ENCODE peak calls at places on chromosomes 12 and 14, in six cellular contexts. U is DND-41, Q is fibroblast of lung, R is brain microvascular endothelial cell, L is lower lobe of right lung, H is stomach. I is an unnamed sample.
A peak's percentile ranks its signal among the peaks of the same experiment; 100 is the strongest.

GRCh38 chr14:71070169-71070568 is 162.9 kb downstream of the PCNX1 start:
- DNase-seq in U (no peak), Q (no peak), R (no peak), L (no peak), H (no peak), I (no peak)

GRCh38 chr12:118332511-118332910 is 40.2 kb downstream of the TAOK3 start:
- DNase-seq in U (no peak), Q (peak; percentile 63), R (no peak), L (no peak), H (no peak), I (no peak)

GRCh38 chr12:2488131-2488530 is 306.6 kb upstream of the FKBP4 start:
- DNase-seq in U (no peak), Q (no peak), R (no peak), L (no peak), H (no peak), I (no peak)

GRCh38 chr12:70258605-70259403 is 15.6 kb downstream of the CNOT2 start:
- DNase-seq in U (no peak), Q (no peak), R (no peak), L (no peak), H (no peak), I (no peak)

GRCh38 chr12:6180300-6181051 is 19.7 kb upstream of the CD9 start:
- DNase-seq in U (no peak), Q (peak; percentile 90), R (peak; percentile 63), L (peak; percentile 75), H (peak; percentile 57), I (no peak)

GRCh38 chr14:65565948-65566347 is 153.4 kb downstream of the FUT8 start:
- DNase-seq in U (no peak), Q (peak; percentile 33), R (no peak), L (no peak), H (no peak), I (no peak)

GRCh38 chr14:104546591-104547309 is 32.8 kb upstream of the C14orf180 start:
- DNase-seq in U (no peak), Q (no peak), R (no peak), L (no peak), H (no peak), I (no peak)

GRCh38 chr12:52650520-52651081 is 1.4 kb downstream of the KRT2 start:
- DNase-seq in U (no peak), Q (no peak), R (no peak), L (no peak), H (no peak), I (peak; percentile 9)

GRCh38 chr12:31702047-31702446 is 26.8 kb downstream of the AMN1 start:
- DNase-seq in U (no peak), Q (peak; percentile 3), R (no peak), L (no peak), H (no peak), I (no peak)

GRCh38 chr14:105123266-105123665 is 45.3 kb downstream of the JAG2 start:
- DNase-seq in U (no peak), Q (no peak), R (no peak), L (no peak), H (no peak), I (no peak)

GRCh38 chr14:100018482-100018881 is 46.7 kb upstream of the EVL start:
- DNase-seq in U (no peak), Q (peak; percentile 71), R (no peak), L (no peak), H (no peak), I (no peak)

GRCh38 chr12:104736307-104736706 is 221.8 kb downstream of the SLC41A2 start:
- DNase-seq in U (no peak), Q (peak; percentile 75), R (peak; percentile 67), L (no peak), H (no peak), I (no peak)

GRCh38 chr12:94973202-94973601 is 30.3 kb downstream of the NDUFA12 start:
- DNase-seq in U (no peak), Q (peak; percentile 18), R (no peak), L (no peak), H (no peak), I (no peak)

GRCh38 chr14:22422238-22422637 is 166.8 kb downstream of the DAD1 start:
- DNase-seq in U (no peak), Q (no peak), R (no peak), L (no peak), H (no peak), I (peak; percentile 38)

GRCh38 chr12:116939734-116940133 is 29.0 kb downstream of the FBXW8 start:
- DNase-seq in U (no peak), Q (no peak), R (no peak), L (no peak), H (no peak), I (no peak)

GRCh38 chr12:111314949-111315539 is 53.9 kb downstream of the PHETA1 start:
- DNase-seq in U (no peak), Q (no peak), R (no peak), L (no peak), H (no peak), I (no peak)

GRCh38 chr12:19597304-19598066 is 158.2 kb downstream of the AEBP2 start:
- DNase-seq in U (no peak), Q (no peak), R (no peak), L (no peak), H (no peak), I (no peak)

GRCh38 chr14:36177489-36177888 is 967 bp upstream of the PTCSC3 start:
- DNase-seq in U (no peak), Q (no peak), R (no peak), L (no peak), H (no peak), I (no peak)

GRCh38 chr14:71582705-71583104 is 349.5 kb upstream of the RGS6 start:
- DNase-seq in U (no peak), Q (peak; percentile 54), R (peak; percentile 58), L (no peak), H (no peak), I (no peak)

GRCh38 chr12:45727994-45728624 is 1.4 kb upstream of the ARID2 start:
- DNase-seq in U (no peak), Q (no peak), R (no peak), L (no peak), H (no peak), I (no peak)

GRCh38 chr14:103093856-103094405 is 594 bp upstream of the EXOC3L4 start:
- DNase-seq in U (no peak), Q (no peak), R (no peak), L (no peak), H (no peak), I (no peak)

GRCh38 chr14:103095210-103095778 is 769 bp downstream of the EXOC3L4 start:
- DNase-seq in U (no peak), Q (no peak), R (no peak), L (no peak), H (no peak), I (no peak)

GRCh38 chr14:103096387-103096786 is 1.9 kb downstream of the EXOC3L4 start:
- DNase-seq in U (no peak), Q (no peak), R (no peak), L (no peak), H (no peak), I (no peak)

GRCh38 chr14:103091883-103092222 is 2.7 kb upstream of the EXOC3L4 start:
- DNase-seq in U (no peak), Q (no peak), R (no peak), L (no peak), H (no peak), I (no peak)

GRCh38 chr14:103094406-103095209 is at the start of gene EXOC3L4:
- DNase-seq in U (no peak), Q (peak; percentile 50), R (no peak), L (no peak), H (no peak), I (no peak)
- H3K4me3 ChIP-seq in U (no peak within 1 kb of the TSS), Q (no peak within 1 kb of the TSS), R (no peak within 1 kb of the TSS), L (peak within 1 kb of the TSS; percentile 30), H (peak within 1 kb of the TSS; percentile 19), I (no peak within 1 kb of the TSS)

GRCh38 chr12:9926876-9927275 is 5.3 kb downstream of the CLEC2A start:
- DNase-seq in U (no peak), Q (no peak), R (no peak), L (no peak), H (no peak), I (no peak)

GRCh38 chr12:9928607-9929006 is 3.6 kb downstream of the CLEC2A start:
- DNase-seq in U (no peak), Q (no peak), R (no peak), L (no peak), H (no peak), I (no peak)

GRCh38 chr12:9922429-9922828 is 9.7 kb downstream of the CLEC2A start:
- DNase-seq in U (no peak), Q (no peak), R (no peak), L (no peak), H (no peak), I (peak; percentile 8)

GRCh38 chr12:9931245-9931644 is 925 bp downstream of the CLEC2A start:
- DNase-seq in U (no peak), Q (no peak), R (no peak), L (no peak), H (no peak), I (no peak)

GRCh38 chr12:9925746-9926393 is 6.3 kb downstream of the CLEC2A start:
- DNase-seq in U (no peak), Q (peak; percentile 65), R (peak; percentile 11), L (no peak), H (no peak), I (peak; percentile 42)
- TF ChIP-seq CTCF in U (peak; percentile 57), Q (peak; percentile 51), R (peak; percentile 63), L (peak; percentile 48), H (peak; percentile 48), I (peak; percentile 31)

DNA sequence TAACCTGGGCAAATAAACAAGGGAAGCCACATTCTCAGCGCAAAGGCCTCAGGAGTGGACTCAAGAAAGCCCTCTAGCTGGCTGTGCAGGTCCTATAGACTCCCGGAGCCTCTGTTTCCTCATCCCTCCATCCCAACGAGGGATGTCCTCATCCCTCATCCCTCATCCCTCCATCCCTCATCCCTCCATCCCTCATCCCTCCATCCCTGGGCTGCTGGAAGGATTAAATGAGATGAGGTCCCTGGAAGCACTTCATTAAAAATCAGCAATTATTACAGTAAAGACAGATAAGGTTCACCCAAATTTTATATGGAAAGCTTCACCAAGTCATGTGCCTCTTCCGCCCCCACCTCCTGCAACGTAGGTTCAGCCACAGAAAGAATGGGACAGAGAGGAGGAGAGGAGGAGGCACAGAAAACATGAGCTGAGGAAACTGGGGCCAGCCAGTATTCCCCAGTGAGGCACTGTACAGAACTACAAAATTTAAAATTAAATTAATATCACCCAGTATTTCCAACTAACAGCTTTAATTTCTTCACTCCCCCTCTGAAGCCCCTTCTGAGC is 4.8 kb downstream of the ITPK1 start:
- DNase-seq in U (no peak), Q (no peak), R (no peak), L (no peak), H (no peak), I (no peak)
- H3K4me3 ChIP-seq in U (no peak overlapping the region), Q (no peak overlapping the region), R (no peak overlapping the region), L (no peak overlapping the region), H (no peak overlapping the region), I (no peak overlapping the region)

GRCh38 chr12:130447655-130447965 is 109.9 kb downstream of the PIWIL1 start:
- DNase-seq in U (no peak), Q (no peak), R (no peak), L (no peak), H (no peak), I (no peak)

GRCh38 chr12:130446846-130447654 is 109.4 kb downstream of the PIWIL1 start:
- DNase-seq in U (no peak), Q (no peak), R (no peak), L (no peak), H (no peak), I (no peak)

GRCh38 chr12:130441771-130442760 is 104.4 kb downstream of the PIWIL1 start:
- DNase-seq in U (no peak), Q (no peak), R (no peak), L (peak; percentile 29), H (no peak), I (no peak)

GRCh38 chr12:130444081-130444480 is 106.4 kb downstream of the PIWIL1 start:
- DNase-seq in U (no peak), Q (no peak), R (no peak), L (no peak), H (no peak), I (no peak)

GRCh38 chr12:130444986-130445385 is 107.3 kb downstream of the PIWIL1 start:
- DNase-seq in U (no peak), Q (no peak), R (no peak), L (peak; percentile 19), H (no peak), I (no peak)
- TF ChIP-seq CTCF in U (no peak), Q (no peak), R (no peak), L (no peak), H (no peak), I (no peak)